ENCODE peak calls at places on chromosomes 12 and 14, in eight cellular contexts. One of them, this sample, is unnamed.

GRCh38 chr14:34035177-34035933 is 84.5 kb upstream of the EGLN3 start:
- DNase-seq in H9: no peak
- DNase-seq in keratinocyte: peak; percentile 83
- DNase-seq in mammary epithelial cell: peak; percentile 98
- DNase-seq in PC-3: peak; percentile 29
- DNase-seq in tibial artery: no peak
- DNase-seq in CD4-positive, alpha-beta memory T cell: no peak
- DNase-seq in fibroblast of lung: peak; percentile 27
- DNase-seq in this sample: no peak

GRCh38 chr12:118618695-118619094 is 242.3 kb downstream of the SUDS3 start:
- DNase-seq in H9: no peak
- DNase-seq in keratinocyte: no peak
- DNase-seq in mammary epithelial cell: no peak
- DNase-seq in PC-3: no peak
- DNase-seq in tibial artery: no peak
- DNase-seq in CD4-positive, alpha-beta memory T cell: no peak
- DNase-seq in fibroblast of lung: no peak
- DNase-seq in this sample: no peak

GRCh38 chr12:3034067-3034750 is 43.0 kb upstream of the TSPAN9 start:
- DNase-seq in H9: peak; percentile 93
- DNase-seq in keratinocyte: peak; percentile 35
- DNase-seq in mammary epithelial cell: peak; percentile 46
- DNase-seq in PC-3: peak; percentile 59
- DNase-seq in tibial artery: peak; percentile 35
- DNase-seq in CD4-positive, alpha-beta memory T cell: no peak
- DNase-seq in fibroblast of lung: peak; percentile 57
- DNase-seq in this sample: peak; percentile 74

GRCh38 chr12:114194066-114194465 is 211.9 kb downstream of the TBX5 start:
- DNase-seq in H9: no peak
- DNase-seq in keratinocyte: no peak
- DNase-seq in mammary epithelial cell: no peak
- DNase-seq in PC-3: no peak
- DNase-seq in tibial artery: no peak
- DNase-seq in CD4-positive, alpha-beta memory T cell: no peak
- DNase-seq in fibroblast of lung: no peak
- DNase-seq in this sample: no peak

GRCh38 chr14:89303452-89304435 is 113.3 kb downstream of the FOXN3 start:
- DNase-seq in H9: no peak
- DNase-seq in keratinocyte: no peak
- DNase-seq in mammary epithelial cell: peak; percentile 3
- DNase-seq in PC-3: peak; percentile 64
- DNase-seq in tibial artery: peak; percentile 76
- DNase-seq in CD4-positive, alpha-beta memory T cell: no peak
- DNase-seq in fibroblast of lung: peak; percentile 89
- DNase-seq in this sample: peak; percentile 73

GRCh38 chr14:89537911-89538310 is 120.9 kb upstream of the FOXN3 start:
- DNase-seq in H9: no peak
- DNase-seq in keratinocyte: no peak
- DNase-seq in mammary epithelial cell: no peak
- DNase-seq in PC-3: no peak
- DNase-seq in tibial artery: no peak
- DNase-seq in CD4-positive, alpha-beta memory T cell: no peak
- DNase-seq in fibroblast of lung: no peak
- DNase-seq in this sample: no peak

GRCh38 chr14:46574236-46574970 is 77.2 kb downstream of the RPL10L start:
- DNase-seq in H9: no peak
- DNase-seq in keratinocyte: no peak
- DNase-seq in mammary epithelial cell: peak; percentile 10
- DNase-seq in PC-3: peak; percentile 70
- DNase-seq in tibial artery: no peak
- DNase-seq in CD4-positive, alpha-beta memory T cell: no peak
- DNase-seq in fibroblast of lung: peak; percentile 78
- DNase-seq in this sample: no peak

GRCh38 chr14:58298477-58298879 is at the start of gene ARID4A:
- DNase-seq in H9: no peak
- DNase-seq in keratinocyte: no peak
- DNase-seq in mammary epithelial cell: no peak
- DNase-seq in PC-3: no peak
- DNase-seq in tibial artery: peak; percentile 94
- DNase-seq in CD4-positive, alpha-beta memory T cell: no peak
- DNase-seq in fibroblast of lung: no peak
- DNase-seq in this sample: peak; percentile 88

GRCh38 chr14:104149617-104150141 is 11.3 kb downstream of the KIF26A start:
- DNase-seq in H9: peak; percentile 89
- DNase-seq in keratinocyte: no peak
- DNase-seq in mammary epithelial cell: no peak
- DNase-seq in PC-3: no peak
- DNase-seq in tibial artery: no peak
- DNase-seq in CD4-positive, alpha-beta memory T cell: no peak
- DNase-seq in fibroblast of lung: peak; percentile 8
- DNase-seq in this sample: no peak

GRCh38 chr12:76878899-76879709 is at the start of gene CSRP2:
- DNase-seq in H9: peak; percentile 98
- DNase-seq in keratinocyte: no peak
- DNase-seq in mammary epithelial cell: peak; percentile 90
- DNase-seq in PC-3: peak; percentile 92
- DNase-seq in tibial artery: peak; percentile 88
- DNase-seq in CD4-positive, alpha-beta memory T cell: peak; percentile 28
- DNase-seq in fibroblast of lung: peak; percentile 89
- DNase-seq in this sample: peak; percentile 93

GRCh38 chr12:42958271-42958674 is 368.7 kb upstream of the PRICKLE1 start:
- DNase-seq in H9: no peak
- DNase-seq in keratinocyte: no peak
- DNase-seq in mammary epithelial cell: peak; percentile 13
- DNase-seq in PC-3: peak; percentile 82
- DNase-seq in tibial artery: no peak
- DNase-seq in CD4-positive, alpha-beta memory T cell: no peak
- DNase-seq in fibroblast of lung: peak; percentile 63
- DNase-seq in this sample: no peak

GRCh38 chr12:86551146-86551571 is 295.0 kb upstream of the MGAT4C start:
- DNase-seq in H9: no peak
- DNase-seq in keratinocyte: no peak
- DNase-seq in mammary epithelial cell: no peak
- DNase-seq in PC-3: no peak
- DNase-seq in tibial artery: peak; percentile 88
- DNase-seq in CD4-positive, alpha-beta memory T cell: no peak
- DNase-seq in fibroblast of lung: no peak
- DNase-seq in this sample: no peak

GRCh38 chr12:6266431-6267006 is 44.0 kb upstream of the PLEKHG6 start:
- DNase-seq in H9: no peak
- DNase-seq in keratinocyte: no peak
- DNase-seq in mammary epithelial cell: no peak
- DNase-seq in PC-3: no peak
- DNase-seq in tibial artery: no peak
- DNase-seq in CD4-positive, alpha-beta memory T cell: no peak
- DNase-seq in fibroblast of lung: no peak
- DNase-seq in this sample: peak; percentile 86

GRCh38 chr12:6268484-6269157 is 41.9 kb upstream of the PLEKHG6 start:
- DNase-seq in H9: no peak
- DNase-seq in keratinocyte: no peak
- DNase-seq in mammary epithelial cell: no peak
- DNase-seq in PC-3: no peak
- DNase-seq in tibial artery: no peak
- DNase-seq in CD4-positive, alpha-beta memory T cell: no peak
- DNase-seq in fibroblast of lung: no peak
- DNase-seq in this sample: no peak

GRCh38 chr12:6265038-6265405 is 45.5 kb upstream of the PLEKHG6 start:
- DNase-seq in H9: no peak
- DNase-seq in keratinocyte: no peak
- DNase-seq in mammary epithelial cell: no peak
- DNase-seq in PC-3: no peak
- DNase-seq in tibial artery: no peak
- DNase-seq in CD4-positive, alpha-beta memory T cell: no peak
- DNase-seq in fibroblast of lung: no peak
- DNase-seq in this sample: peak; percentile 56

GRCh38 chr12:6264402-6265037 is 46.0 kb upstream of the PLEKHG6 start:
- DNase-seq in H9: no peak
- DNase-seq in keratinocyte: no peak
- DNase-seq in mammary epithelial cell: no peak
- DNase-seq in PC-3: no peak
- DNase-seq in tibial artery: no peak
- DNase-seq in CD4-positive, alpha-beta memory T cell: no peak
- DNase-seq in fibroblast of lung: no peak
- DNase-seq in this sample: peak; percentile 87

GRCh38 chr12:6267007-6267721 is 43.3 kb upstream of the PLEKHG6 start:
- DNase-seq in H9: no peak
- DNase-seq in keratinocyte: peak; percentile 57
- DNase-seq in mammary epithelial cell: peak; percentile 84
- DNase-seq in PC-3: peak; percentile 22
- DNase-seq in tibial artery: no peak
- DNase-seq in CD4-positive, alpha-beta memory T cell: no peak
- DNase-seq in fibroblast of lung: peak; percentile 71
- DNase-seq in this sample: no peak
- H3K4me1 ChIP-seq in H9: peaks cover 7% of the 10 kb centered on the region
- H3K4me1 ChIP-seq in keratinocyte: peaks cover 14% of the 10 kb centered on the region
- H3K4me1 ChIP-seq in mammary epithelial cell: peaks cover 23% of the 10 kb centered on the region
- H3K4me1 ChIP-seq in PC-3: peaks cover 14% of the 10 kb centered on the region
- H3K4me1 ChIP-seq in tibial artery: peaks cover 11% of the 10 kb centered on the region
- H3K4me1 ChIP-seq in CD4-positive, alpha-beta memory T cell: no peaks in the 10 kb centered on the region
- H3K4me1 ChIP-seq in fibroblast of lung: no peaks in the 10 kb centered on the region
- H3K4me1 ChIP-seq in this sample: peaks cover 11% of the 10 kb centered on the region

DNA sequence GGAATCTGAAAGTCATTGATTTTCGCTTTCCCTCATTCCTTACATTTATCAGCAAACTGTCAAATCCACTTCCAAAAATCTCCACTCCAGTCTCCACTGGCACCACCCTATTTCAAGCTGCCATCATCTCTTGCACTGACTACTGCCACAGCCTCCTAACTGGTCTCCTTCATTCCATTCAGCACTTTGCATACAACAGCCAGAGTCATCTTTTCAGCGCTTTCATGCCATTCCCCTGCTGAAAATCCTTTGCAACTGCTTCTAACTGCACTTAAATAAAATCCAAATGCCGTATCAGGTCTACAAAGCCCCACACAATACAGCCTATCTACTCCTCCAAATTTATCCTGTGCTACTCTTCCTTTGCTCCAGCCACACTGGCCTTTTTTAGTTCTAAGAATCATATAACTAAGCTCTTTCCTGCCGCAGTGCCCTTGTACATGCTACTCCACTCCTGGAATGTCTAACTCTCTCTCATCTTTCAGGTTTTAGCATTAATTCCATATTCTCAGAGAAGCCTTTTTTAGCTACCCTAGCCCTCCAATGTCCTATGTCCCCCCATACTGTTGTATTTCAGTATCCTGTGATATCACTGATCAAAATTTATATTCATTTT is 21.6 kb downstream of the FERMT2 start:
- DNase-seq in H9: no peak
- DNase-seq in keratinocyte: no peak
- DNase-seq in mammary epithelial cell: no peak
- DNase-seq in PC-3: no peak
- DNase-seq in tibial artery: no peak
- DNase-seq in CD4-positive, alpha-beta memory T cell: no peak
- DNase-seq in fibroblast of lung: no peak
- DNase-seq in this sample: no peak
- H3K4me1 ChIP-seq in H9: no peaks in the 10 kb centered on the region
- H3K4me1 ChIP-seq in keratinocyte: no peaks in the 10 kb centered on the region
- H3K4me1 ChIP-seq in mammary epithelial cell: no peaks in the 10 kb centered on the region
- H3K4me1 ChIP-seq in PC-3: peaks cover 17% of the 10 kb centered on the region
- H3K4me1 ChIP-seq in tibial artery: peaks cover 49% of the 10 kb centered on the region
- H3K4me1 ChIP-seq in CD4-positive, alpha-beta memory T cell: no peaks in the 10 kb centered on the region
- H3K4me1 ChIP-seq in fibroblast of lung: peaks cover 13% of the 10 kb centered on the region
- H3K4me1 ChIP-seq in this sample: peaks cover under 1% of the 10 kb centered on the region

DNA sequence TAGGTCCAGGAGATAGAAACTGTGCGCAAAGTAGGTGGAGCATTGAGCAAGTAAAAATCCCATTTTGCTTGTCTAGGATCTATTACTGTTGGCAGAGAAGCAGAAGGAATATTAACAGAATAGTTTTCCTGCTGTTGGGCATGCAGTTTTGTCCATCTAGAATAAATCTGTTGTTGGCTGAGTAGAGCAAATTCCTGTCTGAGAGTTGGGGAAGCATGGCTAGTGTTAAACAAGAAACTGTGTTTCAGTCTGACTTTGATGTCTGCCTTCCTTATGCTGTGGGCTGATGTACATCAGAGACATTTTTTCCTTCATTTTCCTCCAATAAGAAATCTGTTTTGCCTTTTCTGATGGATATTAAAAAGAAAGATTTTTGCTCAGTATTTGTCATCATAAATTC is 98.2 kb downstream of the RAD52 start:
- DNase-seq in H9: no peak
- DNase-seq in keratinocyte: no peak
- DNase-seq in mammary epithelial cell: no peak
- DNase-seq in PC-3: no peak
- DNase-seq in tibial artery: no peak
- DNase-seq in CD4-positive, alpha-beta memory T cell: no peak
- DNase-seq in fibroblast of lung: peak; percentile 67
- DNase-seq in this sample: no peak
- H3K4me1 ChIP-seq in H9: no peaks in the 10 kb centered on the region
- H3K4me1 ChIP-seq in keratinocyte: peaks cover 43% of the 10 kb centered on the region
- H3K4me1 ChIP-seq in mammary epithelial cell: peaks cover 36% of the 10 kb centered on the region
- H3K4me1 ChIP-seq in PC-3: peaks cover 32% of the 10 kb centered on the region
- H3K4me1 ChIP-seq in tibial artery: peaks cover 15% of the 10 kb centered on the region
- H3K4me1 ChIP-seq in CD4-positive, alpha-beta memory T cell: peaks cover 41% of the 10 kb centered on the region
- H3K4me1 ChIP-seq in fibroblast of lung: no peaks in the 10 kb centered on the region
- H3K4me1 ChIP-seq in this sample: peaks cover 19% of the 10 kb centered on the region

GRCh38 chr14:90642239-90642717 is 174.0 kb downstream of the TTC7B start:
- DNase-seq in H9: peak; percentile 67
- DNase-seq in keratinocyte: no peak
- DNase-seq in mammary epithelial cell: no peak
- DNase-seq in PC-3: no peak
- DNase-seq in tibial artery: no peak
- DNase-seq in CD4-positive, alpha-beta memory T cell: no peak
- DNase-seq in fibroblast of lung: peak; percentile 73
- DNase-seq in this sample: no peak

GRCh38 chr14:90644882-90645281 is 171.3 kb downstream of the TTC7B start:
- DNase-seq in H9: no peak
- DNase-seq in keratinocyte: no peak
- DNase-seq in mammary epithelial cell: peak; percentile 12
- DNase-seq in PC-3: no peak
- DNase-seq in tibial artery: peak; percentile 41
- DNase-seq in CD4-positive, alpha-beta memory T cell: no peak
- DNase-seq in fibroblast of lung: peak; percentile 55
- DNase-seq in this sample: no peak

GRCh38 chr14:90641111-90642010 is 174.9 kb downstream of the TTC7B start:
- DNase-seq in H9: no peak
- DNase-seq in keratinocyte: no peak
- DNase-seq in mammary epithelial cell: no peak
- DNase-seq in PC-3: no peak
- DNase-seq in tibial artery: no peak
- DNase-seq in CD4-positive, alpha-beta memory T cell: no peak
- DNase-seq in fibroblast of lung: peak; percentile 39
- DNase-seq in this sample: no peak

GRCh38 chr14:90645842-90646443 is 170.3 kb downstream of the TTC7B start:
- DNase-seq in H9: peak; percentile 91
- DNase-seq in keratinocyte: no peak
- DNase-seq in mammary epithelial cell: peak; percentile 75
- DNase-seq in PC-3: peak; percentile 84
- DNase-seq in tibial artery: no peak
- DNase-seq in CD4-positive, alpha-beta memory T cell: no peak
- DNase-seq in fibroblast of lung: peak; percentile 83
- DNase-seq in this sample: no peak

DNA sequence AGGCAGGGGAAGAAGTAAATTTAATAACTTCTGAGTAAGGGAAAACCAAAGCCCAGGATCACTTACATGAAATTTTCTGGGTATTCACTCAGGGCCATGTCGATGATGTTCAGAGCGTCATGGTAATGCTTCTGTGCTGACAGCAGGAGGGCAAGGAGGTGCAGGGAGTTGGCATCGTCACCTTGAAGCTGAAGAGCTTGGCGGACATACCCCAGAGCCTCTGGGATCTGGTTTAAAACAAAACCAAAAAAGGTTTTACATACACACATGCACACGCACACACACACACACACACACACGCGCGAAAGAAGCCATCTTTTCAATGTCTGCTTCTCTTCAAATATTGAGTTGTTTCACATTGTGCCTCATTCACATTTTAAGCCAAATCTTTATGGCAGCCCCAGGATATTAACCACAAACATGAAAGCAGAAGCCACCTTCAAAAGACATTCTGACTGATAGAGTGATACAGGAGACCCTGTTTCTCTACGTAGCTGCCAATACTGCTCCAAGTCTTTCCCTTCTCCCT is 172.2 kb downstream of the TTC7B start:
- DNase-seq in H9: no peak
- DNase-seq in keratinocyte: no peak
- DNase-seq in mammary epithelial cell: no peak
- DNase-seq in PC-3: no peak
- DNase-seq in tibial artery: no peak
- DNase-seq in CD4-positive, alpha-beta memory T cell: no peak
- DNase-seq in fibroblast of lung: no peak
- DNase-seq in this sample: no peak
- H3K4me1 ChIP-seq in H9: peaks cover 26% of the 10 kb centered on the region
- H3K4me1 ChIP-seq in keratinocyte: peaks cover 9% of the 10 kb centered on the region
- H3K4me1 ChIP-seq in mammary epithelial cell: peaks cover 24% of the 10 kb centered on the region
- H3K4me1 ChIP-seq in PC-3: peaks cover 12% of the 10 kb centered on the region
- H3K4me1 ChIP-seq in tibial artery: peaks cover 17% of the 10 kb centered on the region
- H3K4me1 ChIP-seq in CD4-positive, alpha-beta memory T cell: no peaks in the 10 kb centered on the region
- H3K4me1 ChIP-seq in fibroblast of lung: no peaks in the 10 kb centered on the region
- H3K4me1 ChIP-seq in this sample: peaks cover 29% of the 10 kb centered on the region